ENCODE peak calls at places on chromosome 9, in four cellular contexts. T, Z, W and I are unnamed samples.

GRCh38 chr9:107487521-107488399 is 1.8 kb downstream of the KLF4 start:
- DNase-seq in Z (no peak), W (no peak), T (no peak), I (no peak)

GRCh38 chr9:15370496-15371464 is 51.9 kb upstream of the SNAPC3 start:
- DNase-seq in Z (no peak), W (no peak), T (peak), I (no peak)

GRCh38 chr9:39588056-39588814 is 232.8 kb downstream of the SPATA31A1 start:
- DNase-seq in W (no peak), T (peak), Z (no peak), I (no peak)

GRCh38 chr9:71819115-71819739 is 50.9 kb upstream of the CEMIP2 start:
- DNase-seq in T (peak), Z (peak), W (no peak), I (peak)

GRCh38 chr9:105251733-105252404 is 7.4 kb downstream of the SLC44A1 start:
- DNase-seq in W (no peak), Z (peak), T (no peak), I (no peak)

GRCh38 chr9:98057095-98057799 is 715 bp downstream of the NANS start:
- DNase-seq in Z (peak), T (no peak), W (no peak), I (peak)

GRCh38 chr9:19925674-19926503 is 137.1 kb upstream of the SLC24A2 start:
- DNase-seq in T (peak), W (peak), Z (peak), I (peak)

GRCh38 chr9:129332581-129332980 is 154.5 kb upstream of the IER5L start:
- DNase-seq in T (no peak), Z (no peak), W (no peak), I (no peak)

GRCh38 chr9:36584626-36585460 is 12.1 kb downstream of the MELK start:
- DNase-seq in T (no peak), Z (no peak), W (no peak), I (no peak)

GRCh38 chr9:68905129-68905528 is 108.8 kb downstream of the PRKACG start:
- DNase-seq in W (no peak), T (no peak), Z (no peak), I (no peak)

GRCh38 chr9:79215819-79216218 is 355.9 kb upstream of the TLE4 start:
- DNase-seq in T (no peak), W (no peak), Z (no peak), I (no peak)

GRCh38 chr9:101028346-101029299 is at the start of gene PLPPR1:
- DNase-seq in Z (peak), T (no peak), W (no peak), I (peak)

GRCh38 chr9:131043097-131043496 is 34.1 kb downstream of the LAMC3 start:
- DNase-seq in Z (no peak), W (no peak), T (no peak), I (no peak)
- TF ChIP-seq FOXK2 in Z (no peak), W (no peak), T (no peak), I (no peak)

GRCh38 chr9:83778164-83778563 is 39.4 kb downstream of the GKAP1 start:
- DNase-seq in W (no peak), T (no peak), Z (no peak), I (no peak)
- TF ChIP-seq SP1 in W (no peak), T (no peak), Z (no peak), I (no peak)

DNA sequence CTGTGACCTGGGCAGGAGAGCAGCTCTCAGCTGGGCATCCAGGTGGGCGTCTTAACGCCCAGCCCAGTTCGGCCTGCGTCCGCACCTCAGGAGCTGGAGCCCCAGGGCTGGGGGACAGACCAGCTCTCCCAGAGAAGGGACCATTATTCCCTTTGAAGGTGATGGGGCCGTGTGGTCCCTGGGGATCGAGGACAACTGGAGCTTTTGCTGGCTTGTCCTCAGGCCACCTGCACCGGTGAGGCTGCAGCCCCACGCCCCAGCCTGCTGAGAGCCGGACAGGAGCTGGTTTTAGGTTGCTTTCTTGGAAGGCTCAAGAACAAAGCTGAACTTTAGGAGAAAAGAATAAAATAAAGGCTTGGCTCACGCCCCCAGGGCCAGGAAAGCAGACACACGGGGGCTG is 40.9 kb downstream of the NACC2 start:
- DNase-seq in Z (no peak), T (no peak), W (no peak), I (no peak)
- TF ChIP-seq FOXK2 in Z (no peak), T (no peak), W (no peak), I (no peak)

GRCh38 chr9:137371966-137372651 is 50.9 kb downstream of the EXD3 start:
- DNase-seq in W (no peak), Z (no peak), T (no peak), I (no peak)
- TF ChIP-seq SP1 in W (no peak), Z (no peak), T (no peak), I (no peak)

GRCh38 chr9:33719581-33720374 is 75.6 kb upstream of the PRSS3 start:
- DNase-seq in T (peak), Z (peak), W (no peak), I (peak)
- TF ChIP-seq FOXK2 in T (no peak), Z (no peak), W (no peak), I (no peak)

GRCh38 chr9:90813523-90813922 is 11.9 kb downstream of the SYK start:
- DNase-seq in Z (no peak), T (no peak), W (no peak), I (no peak)
- TF ChIP-seq SP1 in Z (no peak), T (no peak), W (no peak), I (no peak)